ENCODE peak calls at places on chromosomes 4 and X, in seven cellular contexts. One of them, this sample, is unnamed.

GRCh38 chr4:125433453-125433852 is 118.7 kb downstream of the FAT4 start:
- DNase-seq in aorta: no peak
- DNase-seq in colonic mucosa: no peak
- DNase-seq in Karpas-422: no peak
- DNase-seq in left ventricle myocardium inferior: no peak
- DNase-seq in SK-N-SH: no peak
- DNase-seq in pancreas: no peak
- DNase-seq in this sample: no peak

GRCh38 chrX:40755291-40756249 is 20.2 kb upstream of the MED14 start:
- DNase-seq in Karpas-422: no peak
- DNase-seq in pancreas: peak; percentile 6
- DNase-seq in aorta: peak; percentile 74
- DNase-seq in SK-N-SH: no peak
- DNase-seq in colonic mucosa: no peak
- DNase-seq in left ventricle myocardium inferior: peak; percentile 48
- DNase-seq in this sample: peak; percentile 33

GRCh38 chrX:85309717-85310116 is 65.9 kb downstream of the ZNF711 start:
- DNase-seq in aorta: no peak
- DNase-seq in Karpas-422: peak; percentile 53
- DNase-seq in left ventricle myocardium inferior: no peak
- DNase-seq in pancreas: no peak
- DNase-seq in colonic mucosa: no peak
- DNase-seq in SK-N-SH: no peak
- DNase-seq in this sample: no peak

GRCh38 chrX:150899191-150899757 is 806 bp upstream of the CD99L2 start:
- DNase-seq in pancreas: peak; percentile 1
- DNase-seq in aorta: peak; percentile 67
- DNase-seq in Karpas-422: peak; percentile 71
- DNase-seq in SK-N-SH: peak; percentile 37
- DNase-seq in left ventricle myocardium inferior: peak; percentile 28
- DNase-seq in colonic mucosa: peak; percentile 54
- DNase-seq in this sample: peak; percentile 72

GRCh38 chr4:81715335-81715734 is 243.6 kb upstream of the RASGEF1B start:
- DNase-seq in colonic mucosa: no peak
- DNase-seq in SK-N-SH: no peak
- DNase-seq in left ventricle myocardium inferior: no peak
- DNase-seq in pancreas: no peak
- DNase-seq in Karpas-422: no peak
- DNase-seq in aorta: no peak
- DNase-seq in this sample: no peak

GRCh38 chrX:118727686-118728339 is 407 bp downstream of the IL13RA1 start:
- DNase-seq in colonic mucosa: peak; percentile 40
- DNase-seq in aorta: peak; percentile 73
- DNase-seq in pancreas: peak; percentile 48
- DNase-seq in SK-N-SH: no peak
- DNase-seq in left ventricle myocardium inferior: peak; percentile 37
- DNase-seq in Karpas-422: no peak
- DNase-seq in this sample: peak; percentile 86

GRCh38 chr4:122764808-122765189 is 32.3 kb downstream of the BBS12 start:
- DNase-seq in Karpas-422: no peak
- DNase-seq in aorta: no peak
- DNase-seq in colonic mucosa: no peak
- DNase-seq in SK-N-SH: no peak
- DNase-seq in left ventricle myocardium inferior: no peak
- DNase-seq in pancreas: no peak
- DNase-seq in this sample: no peak

GRCh38 chr4:158809611-158810486 is 41.0 kb downstream of the FNIP2 start:
- DNase-seq in left ventricle myocardium inferior: no peak
- DNase-seq in pancreas: no peak
- DNase-seq in Karpas-422: peak; percentile 69
- DNase-seq in SK-N-SH: no peak
- DNase-seq in colonic mucosa: peak; percentile 75
- DNase-seq in aorta: no peak
- DNase-seq in this sample: no peak

GRCh38 chrX:76148753-76149152 is 24.1 kb upstream of the PBDC1 start:
- DNase-seq in pancreas: peak; percentile 16
- DNase-seq in SK-N-SH: no peak
- DNase-seq in left ventricle myocardium inferior: no peak
- DNase-seq in colonic mucosa: peak; percentile 47
- DNase-seq in Karpas-422: peak; percentile 86
- DNase-seq in aorta: peak; percentile 52
- DNase-seq in this sample: no peak

GRCh38 chr4:15652191-15652590 is 3.0 kb downstream of the FBXL5 start:
- DNase-seq in Karpas-422: no peak
- DNase-seq in pancreas: no peak
- DNase-seq in left ventricle myocardium inferior: no peak
- DNase-seq in aorta: no peak
- DNase-seq in SK-N-SH: no peak
- DNase-seq in colonic mucosa: no peak
- DNase-seq in this sample: no peak

GRCh38 chr4:52234539-52235174 is 183.6 kb downstream of the SPATA18 start:
- DNase-seq in pancreas: no peak
- DNase-seq in colonic mucosa: no peak
- DNase-seq in SK-N-SH: peak; percentile 38
- DNase-seq in left ventricle myocardium inferior: no peak
- DNase-seq in aorta: no peak
- DNase-seq in Karpas-422: peak; percentile 81
- DNase-seq in this sample: no peak

GRCh38 chr4:118180776-118181175 is 146.5 kb downstream of the NDST3 start:
- DNase-seq in SK-N-SH: no peak
- DNase-seq in colonic mucosa: no peak
- DNase-seq in left ventricle myocardium inferior: no peak
- DNase-seq in Karpas-422: no peak
- DNase-seq in pancreas: no peak
- DNase-seq in aorta: no peak
- DNase-seq in this sample: no peak

GRCh38 chr4:139279723-139280620 is at the start of gene MGARP:
- DNase-seq in left ventricle myocardium inferior: peak; percentile 16
- DNase-seq in aorta: peak; percentile 58
- DNase-seq in colonic mucosa: no peak
- DNase-seq in SK-N-SH: peak; percentile 66
- DNase-seq in pancreas: no peak
- DNase-seq in Karpas-422: no peak
- DNase-seq in this sample: peak; percentile 34

GRCh38 chr4:9816285-9816684 is 34.9 kb downstream of the DRD5 start:
- DNase-seq in Karpas-422: no peak
- DNase-seq in SK-N-SH: no peak
- DNase-seq in aorta: no peak
- DNase-seq in left ventricle myocardium inferior: no peak
- DNase-seq in pancreas: no peak
- DNase-seq in colonic mucosa: no peak
- DNase-seq in this sample: no peak

GRCh38 chr4:65983062-65983461 is 312.8 kb upstream of the EPHA5 start:
- DNase-seq in pancreas: no peak
- DNase-seq in aorta: no peak
- DNase-seq in colonic mucosa: no peak
- DNase-seq in Karpas-422: no peak
- DNase-seq in left ventricle myocardium inferior: no peak
- DNase-seq in SK-N-SH: no peak
- DNase-seq in this sample: no peak

GRCh38 chr4:124079174-124079780 is 633.3 kb downstream of the ANKRD50 start:
- DNase-seq in colonic mucosa: no peak
- DNase-seq in pancreas: no peak
- DNase-seq in left ventricle myocardium inferior: no peak
- DNase-seq in Karpas-422: no peak
- DNase-seq in aorta: no peak
- DNase-seq in SK-N-SH: no peak
- DNase-seq in this sample: no peak

GRCh38 chr4:3041192-3042142 is 32.9 kb downstream of the HTT-AS start:
- DNase-seq in aorta: peak; percentile 84
- DNase-seq in pancreas: no peak
- DNase-seq in SK-N-SH: peak; percentile 62
- DNase-seq in Karpas-422: peak; percentile 60
- DNase-seq in left ventricle myocardium inferior: peak; percentile 60
- DNase-seq in colonic mucosa: peak; percentile 63
- DNase-seq in this sample: peak; percentile 73

GRCh38 chrX:115576676-115577075 is 15.7 kb downstream of the PLS3 start:
- DNase-seq in left ventricle myocardium inferior: no peak
- DNase-seq in Karpas-422: no peak
- DNase-seq in pancreas: no peak
- DNase-seq in colonic mucosa: no peak
- DNase-seq in aorta: no peak
- DNase-seq in SK-N-SH: no peak
- DNase-seq in this sample: no peak

GRCh38 chr4:678765-679481 is 4.6 kb downstream of the MYL5 start:
- DNase-seq in Karpas-422: no peak
- DNase-seq in left ventricle myocardium inferior: no peak
- DNase-seq in pancreas: no peak
- DNase-seq in SK-N-SH: no peak
- DNase-seq in colonic mucosa: no peak
- DNase-seq in aorta: peak; percentile 49
- DNase-seq in this sample: no peak

GRCh38 chr4:139656614-139657486 is 8.8 kb upstream of the MGST2 start:
- DNase-seq in aorta: peak; percentile 64
- DNase-seq in SK-N-SH: peak; percentile 74
- DNase-seq in left ventricle myocardium inferior: peak; percentile 30
- DNase-seq in colonic mucosa: peak; percentile 55
- DNase-seq in pancreas: peak; percentile 55
- DNase-seq in Karpas-422: peak; percentile 91
- DNase-seq in this sample: peak; percentile 68

GRCh38 chrX:33908898-33909297 is 223.2 kb downstream of the FAM47A start:
- DNase-seq in colonic mucosa: no peak
- DNase-seq in pancreas: no peak
- DNase-seq in left ventricle myocardium inferior: no peak
- DNase-seq in SK-N-SH: no peak
- DNase-seq in Karpas-422: no peak
- DNase-seq in aorta: no peak
- DNase-seq in this sample: no peak

GRCh38 chr4:77220841-77221613 is 64.0 kb downstream of the CCNG2 start:
- DNase-seq in Karpas-422: no peak
- DNase-seq in pancreas: no peak
- DNase-seq in colonic mucosa: no peak
- DNase-seq in left ventricle myocardium inferior: peak; percentile 48
- DNase-seq in SK-N-SH: no peak
- DNase-seq in aorta: peak; percentile 63
- DNase-seq in this sample: peak; percentile 63

DNA sequence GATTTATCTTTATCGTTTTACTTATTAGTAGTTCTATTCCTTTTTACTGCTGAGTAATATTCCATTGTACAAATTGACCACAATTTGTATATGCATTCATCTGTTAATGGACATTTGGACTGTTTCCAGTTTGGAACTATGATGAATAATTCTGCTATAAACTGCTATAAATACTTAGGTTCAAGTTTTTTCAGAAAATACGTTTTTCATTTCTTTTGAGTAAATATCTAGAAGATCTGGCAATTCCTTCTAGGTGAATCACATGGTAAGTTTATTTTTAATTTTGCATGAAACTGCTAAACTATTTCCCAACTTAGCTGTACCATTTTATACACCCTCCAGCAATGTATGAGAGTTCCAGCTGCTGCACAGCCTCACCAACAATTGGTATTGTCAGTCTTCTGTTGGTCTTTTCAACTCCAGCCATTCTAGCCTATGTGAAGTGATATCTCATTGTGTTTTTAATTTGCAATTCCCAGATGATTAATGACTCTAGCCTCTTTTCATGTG is 22.2 kb downstream of the LIN54 start:
- DNase-seq in aorta: no peak
- DNase-seq in Karpas-422: no peak
- DNase-seq in SK-N-SH: no peak
- DNase-seq in pancreas: no peak
- DNase-seq in colonic mucosa: no peak
- DNase-seq in left ventricle myocardium inferior: no peak
- DNase-seq in this sample: no peak
- H3K4me3 ChIP-seq in aorta: no peak overlapping the region
- H3K4me3 ChIP-seq in Karpas-422: no peak overlapping the region
- H3K4me3 ChIP-seq in SK-N-SH: no peak overlapping the region
- H3K4me3 ChIP-seq in pancreas: no peak overlapping the region
- H3K4me3 ChIP-seq in colonic mucosa: no peak overlapping the region
- H3K4me3 ChIP-seq in left ventricle myocardium inferior: no peak overlapping the region
- H3K4me3 ChIP-seq in this sample: no peak overlapping the region

GRCh38 chrX:29447867-29448266 is 767.5 kb upstream of the MAGEB2 start:
- DNase-seq in colonic mucosa: no peak
- DNase-seq in pancreas: no peak
- DNase-seq in SK-N-SH: no peak
- DNase-seq in Karpas-422: no peak
- DNase-seq in left ventricle myocardium inferior: no peak
- DNase-seq in aorta: no peak
- DNase-seq in this sample: no peak

GRCh38 chrX:29455702-29456101 is 759.7 kb upstream of the MAGEB2 start:
- DNase-seq in left ventricle myocardium inferior: no peak
- DNase-seq in colonic mucosa: no peak
- DNase-seq in SK-N-SH: no peak
- DNase-seq in aorta: no peak
- DNase-seq in pancreas: no peak
- DNase-seq in Karpas-422: no peak
- DNase-seq in this sample: no peak

GRCh38 chrX:29453333-29453732 is 762.0 kb upstream of the MAGEB2 start:
- DNase-seq in pancreas: no peak
- DNase-seq in Karpas-422: no peak
- DNase-seq in aorta: no peak
- DNase-seq in left ventricle myocardium inferior: no peak
- DNase-seq in colonic mucosa: no peak
- DNase-seq in SK-N-SH: no peak
- DNase-seq in this sample: no peak
- H3K9me3 ChIP-seq in pancreas: no peaks in the 10 kb centered on the region
- H3K9me3 ChIP-seq in Karpas-422: peaks cover 11% of the 10 kb centered on the region
- H3K9me3 ChIP-seq in aorta: no peaks in the 10 kb centered on the region
- H3K9me3 ChIP-seq in left ventricle myocardium inferior: no peaks in the 10 kb centered on the region
- H3K9me3 ChIP-seq in colonic mucosa: no peaks in the 10 kb centered on the region
- H3K9me3 ChIP-seq in SK-N-SH: no peaks in the 10 kb centered on the region
- H3K9me3 ChIP-seq in this sample: no peaks in the 10 kb centered on the region

GRCh38 chr4:184282895-184283654 is 65.4 kb upstream of the ENPP6 start:
- DNase-seq in colonic mucosa: peak; percentile 18
- DNase-seq in aorta: no peak
- DNase-seq in SK-N-SH: no peak
- DNase-seq in pancreas: no peak
- DNase-seq in left ventricle myocardium inferior: no peak
- DNase-seq in Karpas-422: peak; percentile 69
- DNase-seq in this sample: no peak

GRCh38 chr4:184280591-184281071 is 63.0 kb upstream of the ENPP6 start:
- DNase-seq in Karpas-422: peak; percentile 72
- DNase-seq in left ventricle myocardium inferior: no peak
- DNase-seq in SK-N-SH: no peak
- DNase-seq in pancreas: no peak
- DNase-seq in colonic mucosa: no peak
- DNase-seq in aorta: no peak
- DNase-seq in this sample: no peak

GRCh38 chr4:184281231-184282139 is 63.8 kb upstream of the ENPP6 start:
- DNase-seq in SK-N-SH: no peak
- DNase-seq in Karpas-422: no peak
- DNase-seq in left ventricle myocardium inferior: no peak
- DNase-seq in colonic mucosa: no peak
- DNase-seq in aorta: no peak
- DNase-seq in pancreas: no peak
- DNase-seq in this sample: no peak

GRCh38 chr4:184283659-184284335 is 66.1 kb upstream of the ENPP6 start:
- DNase-seq in colonic mucosa: peak; percentile 86
- DNase-seq in SK-N-SH: no peak
- DNase-seq in left ventricle myocardium inferior: no peak
- DNase-seq in aorta: no peak
- DNase-seq in pancreas: no peak
- DNase-seq in Karpas-422: peak; percentile 59
- DNase-seq in this sample: no peak

GRCh38 chr4:184282251-184282713 is 64.6 kb upstream of the ENPP6 start:
- DNase-seq in pancreas: no peak
- DNase-seq in aorta: no peak
- DNase-seq in left ventricle myocardium inferior: no peak
- DNase-seq in Karpas-422: peak; percentile 70
- DNase-seq in SK-N-SH: no peak
- DNase-seq in colonic mucosa: peak; percentile 75
- DNase-seq in this sample: no peak
- H3K4me1 ChIP-seq in pancreas: no peaks in the 10 kb centered on the region
- H3K4me1 ChIP-seq in aorta: no peaks in the 10 kb centered on the region
- H3K4me1 ChIP-seq in left ventricle myocardium inferior: peaks cover 27% of the 10 kb centered on the region
- H3K4me1 ChIP-seq in Karpas-422: peaks cover 68% of the 10 kb centered on the region
- H3K4me1 ChIP-seq in SK-N-SH: no peaks in the 10 kb centered on the region
- H3K4me1 ChIP-seq in colonic mucosa: peaks cover 9% of the 10 kb centered on the region
- H3K4me1 ChIP-seq in this sample: peaks cover 2% of the 10 kb centered on the region

GRCh38 chr4:7770675-7771050 is 169.0 kb downstream of the AFAP1 start:
- DNase-seq in SK-N-SH: no peak
- DNase-seq in Karpas-422: no peak
- DNase-seq in left ventricle myocardium inferior: peak; percentile 6
- DNase-seq in pancreas: no peak
- DNase-seq in colonic mucosa: no peak
- DNase-seq in aorta: no peak
- DNase-seq in this sample: no peak
- H3K4me3 ChIP-seq in SK-N-SH: no peak overlapping the region
- H3K4me3 ChIP-seq in Karpas-422: no peak overlapping the region
- H3K4me3 ChIP-seq in left ventricle myocardium inferior: no peak overlapping the region
- H3K4me3 ChIP-seq in pancreas: no peak overlapping the region
- H3K4me3 ChIP-seq in colonic mucosa: no peak overlapping the region
- H3K4me3 ChIP-seq in aorta: no peak overlapping the region
- H3K4me3 ChIP-seq in this sample: no peak overlapping the region